ENCODE peak calls at places on chromosomes 2 and 18, in six cellular contexts. J, Y, W, D, E and B are unnamed samples.

GRCh38 chr18:22385718-22386117 is 32.0 kb downstream of the CTAGE1 start:
- DNase-seq in J (peak; percentile 93), Y (no peak), W (no peak), D (no peak), E (no peak), B (no peak)

GRCh38 chr18:12585218-12585617 is 72.7 kb downstream of the SPIRE1 start:
- DNase-seq in J (no peak), Y (no peak), W (no peak), D (no peak), E (no peak), B (no peak)

GRCh38 chr2:109185338-109185737 is 56.3 kb downstream of the SH3RF3 start:
- DNase-seq in J (peak; percentile 87), Y (no peak), W (peak; percentile 59), D (no peak), E (no peak), B (no peak)

GRCh38 chr2:233098615-233099014 is 38.5 kb downstream of the INPP5D start:
- DNase-seq in J (peak; percentile 10), Y (no peak), W (peak; percentile 60), D (no peak), E (peak; percentile 40), B (peak; percentile 73)

GRCh38 chr2:47592381-47592780 is 189.4 kb downstream of the MSH2 start:
- DNase-seq in J (no peak), Y (no peak), W (no peak), D (no peak), E (no peak), B (no peak)

GRCh38 chr18:65547046-65547445 is 203.8 kb upstream of the CDH7 start:
- DNase-seq in J (no peak), Y (no peak), W (no peak), D (no peak), E (no peak), B (no peak)

GRCh38 chr18:76450912-76451421 is 44.1 kb downstream of the ZNF516 start:
- DNase-seq in J (peak; percentile 77), Y (no peak), W (peak; percentile 91), D (no peak), E (peak; percentile 60), B (peak; percentile 65)

GRCh38 chr18:22467760-22468553 is 50.2 kb upstream of the CTAGE1 start:
- DNase-seq in J (peak; percentile 98), Y (no peak), W (no peak), D (no peak), E (no peak), B (no peak)

GRCh38 chr2:148021059-148021985 is at the start of gene MBD5:
- DNase-seq in J (peak; percentile 70), Y (peak; percentile 71), W (peak; percentile 26), D (peak; percentile 69), E (peak; percentile 78), B (peak; percentile 69)

GRCh38 chr2:199977984-199978415 is 22.6 kb downstream of the MAIP1 start:
- DNase-seq in J (peak; percentile 81), Y (no peak), W (no peak), D (peak; percentile 58), E (no peak), B (no peak)

GRCh38 chr2:73899801-73900336 is 7.1 kb downstream of the ACTG2 start:
- DNase-seq in J (no peak), Y (no peak), W (no peak), D (no peak), E (no peak), B (no peak)

GRCh38 chr2:145927398-145927951 is 1407.6 kb upstream of the ZEB2 start:
- DNase-seq in J (no peak), Y (no peak), W (no peak), D (no peak), E (no peak), B (no peak)

GRCh38 chr2:145930318-145930717 is 1410.4 kb upstream of the ZEB2 start:
- DNase-seq in J (no peak), Y (no peak), W (no peak), D (no peak), E (peak; percentile 18), B (peak; percentile 28)

GRCh38 chr2:145931836-145932352 is 1412.0 kb upstream of the ZEB2 start:
- DNase-seq in J (no peak), Y (no peak), W (no peak), D (no peak), E (no peak), B (no peak)
- TF ChIP-seq EZH2phosphoT487 in J (no peak), Y (no peak), W (no peak), D (no peak), E (no peak), B (no peak)

GRCh38 chr2:154375625-154376020 is 322.9 kb upstream of the KCNJ3 start:
- DNase-seq in J (peak; percentile 72), Y (peak; percentile 34), W (peak; percentile 29), D (no peak), E (peak; percentile 70), B (peak; percentile 85)
- TF ChIP-seq EZH2phosphoT487 in J (no peak), Y (no peak), W (no peak), D (no peak), E (no peak), B (no peak)

DNA sequence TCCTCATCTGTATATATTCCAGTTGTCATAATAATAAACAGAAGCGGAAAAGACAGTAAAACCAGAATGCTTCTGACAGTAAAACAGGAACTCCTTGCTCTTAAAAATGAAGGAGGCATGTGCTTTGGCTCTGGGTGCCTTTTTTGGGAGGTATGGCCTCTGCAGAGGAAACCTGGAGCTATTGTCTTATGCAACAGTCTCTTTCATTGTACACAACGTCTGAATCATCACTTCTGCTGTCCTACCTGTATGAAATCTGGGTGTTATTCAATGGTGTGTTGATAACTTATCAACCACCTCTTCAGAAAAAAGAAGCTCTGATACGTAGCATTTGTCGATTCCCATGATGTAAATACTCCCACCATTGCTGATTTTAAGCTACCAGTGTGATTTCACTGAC is 64.8 kb downstream of the CDCA7 start:
- DNase-seq in J (no peak), Y (no peak), W (no peak), D (no peak), E (no peak), B (no peak)
- TF ChIP-seq EZH2phosphoT487 in J (no peak), Y (no peak), W (no peak), D (no peak), E (no peak), B (no peak)

GRCh38 chr18:26466026-26466425 is 82.3 kb downstream of the KCTD1 start:
- DNase-seq in J (no peak), Y (no peak), W (no peak), D (no peak), E (no peak), B (peak; percentile 13)
- TF ChIP-seq EZH2phosphoT487 in J (no peak), Y (no peak), W (no peak), D (no peak), E (no peak), B (no peak)

GRCh38 chr2:25043241-25043867 is 1.5 kb downstream of the EFR3B start:
- DNase-seq in J (peak; percentile 95), Y (no peak), W (peak; percentile 48), D (no peak), E (peak; percentile 68), B (peak; percentile 55)
- TF ChIP-seq EZH2phosphoT487 in J (no peak), Y (no peak), W (no peak), D (no peak), E (no peak), B (no peak)

GRCh38 chr18:36592282-36592681 is 236.5 kb downstream of the TPGS2 start:
- DNase-seq in J (peak; percentile 48), Y (no peak), W (no peak), D (no peak), E (no peak), B (no peak)
- TF ChIP-seq EZH2phosphoT487 in J (no peak), Y (no peak), W (no peak), D (no peak), E (no peak), B (no peak)

GRCh38 chr2:134819334-134819733 is 19.1 kb upstream of the ACMSD start:
- DNase-seq in J (peak; percentile 57), Y (no peak), W (no peak), D (no peak), E (no peak), B (no peak)

GRCh38 chr2:134823832-134824231 is 14.6 kb upstream of the ACMSD start:
- DNase-seq in J (no peak), Y (no peak), W (no peak), D (no peak), E (no peak), B (no peak)

GRCh38 chr2:134818321-134818720 is 20.1 kb upstream of the ACMSD start:
- DNase-seq in J (peak; percentile 3), Y (no peak), W (no peak), D (no peak), E (no peak), B (no peak)

GRCh38 chr2:134823431-134823830 is 15.0 kb upstream of the ACMSD start:
- DNase-seq in J (no peak), Y (no peak), W (no peak), D (no peak), E (no peak), B (no peak)
- TF ChIP-seq EZH2phosphoT487 in J (no peak), Y (no peak), W (no peak), D (no peak), E (no peak), B (no peak)

DNA sequence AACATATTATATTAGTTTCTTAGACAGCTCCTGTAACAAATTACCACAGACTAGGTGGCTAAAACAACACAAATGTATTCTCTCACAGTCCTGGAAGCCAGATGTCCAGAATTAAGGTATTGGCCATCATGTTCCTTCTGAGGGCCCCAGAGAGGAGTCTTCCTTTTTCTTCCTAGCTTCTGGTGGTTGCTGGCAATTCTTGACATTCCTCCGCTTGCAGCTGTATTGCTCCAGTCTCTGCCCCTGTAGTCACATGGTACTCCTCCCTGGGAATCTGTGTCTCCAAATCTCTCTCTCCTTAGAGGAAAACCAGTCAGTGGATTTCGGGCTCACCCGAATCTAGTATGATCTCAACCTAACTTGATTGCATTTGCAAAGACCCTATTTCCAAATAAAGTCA is 146.7 kb downstream of the RBM43 start:
- DNase-seq in J (no peak), Y (no peak), W (no peak), D (no peak), E (no peak), B (no peak)
- TF ChIP-seq EZH2phosphoT487 in J (no peak), Y (no peak), W (no peak), D (no peak), E (no peak), B (no peak)

GRCh38 chr2:27855476-27855875 is 34.7 kb downstream of the RBKS start:
- DNase-seq in J (peak; percentile 88), Y (no peak), W (no peak), D (no peak), E (no peak), B (no peak)
- TF ChIP-seq EZH2phosphoT487 in J (no peak), Y (no peak), W (no peak), D (no peak), E (no peak), B (no peak)

DNA sequence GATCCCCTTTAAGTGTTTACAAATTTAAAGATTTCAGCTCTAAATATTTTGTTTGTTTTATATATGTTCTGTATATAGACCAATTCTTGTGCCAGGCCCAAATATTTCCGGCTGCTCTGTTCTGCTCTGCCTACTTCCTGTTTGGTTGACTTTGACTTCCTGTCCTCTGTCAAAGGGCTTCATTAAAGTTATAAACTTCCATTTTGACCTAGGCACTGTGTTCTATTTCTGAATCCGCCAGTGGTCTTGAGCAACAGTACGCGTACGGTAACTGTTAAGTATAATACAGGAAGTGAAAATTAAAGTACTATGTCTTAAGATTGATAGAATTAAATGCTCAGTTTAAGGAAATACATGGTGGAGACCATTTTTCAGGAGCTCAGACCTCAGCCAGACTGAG is 13.5 kb upstream of the REL start:
- DNase-seq in J (no peak), Y (peak; percentile 81), W (no peak), D (no peak), E (no peak), B (no peak)
- TF ChIP-seq EZH2phosphoT487 in J (no peak), Y (no peak), W (no peak), D (no peak), E (no peak), B (no peak)